ENCODE peak calls at places on chromosomes 7 and 10, in four cellular contexts. J is CD4-positive, alpha-beta T cell; C is AG10803; G is GDM1. Q is an unnamed sample.

GRCh38 chr10:87532696-87533095 is 28.0 kb downstream of the MINPP1 start:
- DNase-seq in G (no peak), C (no peak), J (no peak), Q (no peak)

GRCh38 chr7:152574892-152575511 is 100.9 kb downstream of the XRCC2 start:
- DNase-seq in G (no peak), C (no peak), J (no peak), Q (no peak)

GRCh38 chr10:110141185-110141584 is 66.2 kb upstream of the MXI1 start:
- DNase-seq in J (no peak), G (peak), C (peak), Q (no peak)

GRCh38 chr7:32221056-32221455 is 150.8 kb upstream of the PDE1C start:
- DNase-seq in G (no peak), C (no peak), J (no peak), Q (no peak)

GRCh38 chr7:100745184-100745583 is 11.8 kb downstream of the ZAN start:
- DNase-seq in G (no peak), J (no peak), C (peak), Q (no peak)

GRCh38 chr10:34290412-34291082 is 524.5 kb downstream of the PARD3 start:
- DNase-seq in J (no peak), G (no peak), C (peak), Q (no peak)

GRCh38 chr7:39130304-39130703 is 152.6 kb downstream of the POU6F2 start:
- DNase-seq in J (no peak), G (no peak), C (no peak), Q (no peak)

GRCh38 chr10:12337407-12337806 is 11.9 kb upstream of the CAMK1D start:
- DNase-seq in J (no peak), G (no peak), C (peak), Q (no peak)

GRCh38 chr10:79229830-79230562 is 117.3 kb upstream of the PPIF start:
- DNase-seq in G (no peak), C (no peak), J (no peak), Q (no peak)

GRCh38 chr10:21727452-21728168 is 193.6 kb downstream of the MLLT10 start:
- DNase-seq in J (no peak), C (peak), G (no peak), Q (no peak)

GRCh38 chr7:42720871-42721835 is 190.7 kb downstream of the C7orf25 start:
- DNase-seq in J (no peak), C (peak), G (no peak), Q (no peak)

GRCh38 chr7:20797174-20798080 is 10.7 kb upstream of the SP8 start:
- DNase-seq in G (no peak), J (no peak), C (no peak), Q (no peak)

GRCh38 chr7:47638679-47639306 is 56.9 kb upstream of the TNS3 start:
- DNase-seq in G (no peak), C (no peak), J (no peak), Q (no peak)

Q was measured in T-helper 17 cell.